ENCODE peak calls at places on chromosomes 4 and X, in six cellular contexts. One of them, this sample, is unnamed.

GRCh38 chr4:8552024-8552423 is 28.2 kb upstream of the GPR78 start:
- DNase-seq in neural crest cell: no peak
- DNase-seq in bronchial epithelial cell: no peak
- DNase-seq in lower leg skin: peak
- DNase-seq in B cell: no peak
- DNase-seq in tibial artery: no peak
- DNase-seq in this sample: no peak

GRCh38 chrX:65601530-65602281 is 65.7 kb upstream of the MSN start:
- DNase-seq in neural crest cell: no peak
- DNase-seq in bronchial epithelial cell: peak
- DNase-seq in lower leg skin: peak
- DNase-seq in B cell: peak
- DNase-seq in tibial artery: peak
- DNase-seq in this sample: peak

GRCh38 chrX:53969540-53969939 is 74.7 kb downstream of the PHF8 start:
- DNase-seq in neural crest cell: no peak
- DNase-seq in bronchial epithelial cell: no peak
- DNase-seq in lower leg skin: no peak
- DNase-seq in B cell: no peak
- DNase-seq in tibial artery: no peak
- DNase-seq in this sample: no peak

GRCh38 chrX:77426811-77427210 is 20.4 kb upstream of the FGF16 start:
- DNase-seq in neural crest cell: no peak
- DNase-seq in bronchial epithelial cell: peak
- DNase-seq in lower leg skin: no peak
- DNase-seq in B cell: no peak
- DNase-seq in tibial artery: no peak
- DNase-seq in this sample: no peak

GRCh38 chr4:85147481-85148076 is 181.1 kb upstream of the WDFY3 start:
- DNase-seq in neural crest cell: peak
- DNase-seq in bronchial epithelial cell: peak
- DNase-seq in lower leg skin: no peak
- DNase-seq in B cell: peak
- DNase-seq in tibial artery: peak
- DNase-seq in this sample: no peak

GRCh38 chrX:29903365-29903764 is 312.0 kb upstream of the MAGEB2 start:
- DNase-seq in neural crest cell: no peak
- DNase-seq in bronchial epithelial cell: no peak
- DNase-seq in lower leg skin: no peak
- DNase-seq in B cell: no peak
- DNase-seq in tibial artery: no peak
- DNase-seq in this sample: no peak

GRCh38 chr4:119290598-119290997 is 31.3 kb downstream of the FABP2 start:
- DNase-seq in neural crest cell: no peak
- DNase-seq in bronchial epithelial cell: no peak
- DNase-seq in lower leg skin: no peak
- DNase-seq in B cell: no peak
- DNase-seq in tibial artery: no peak
- DNase-seq in this sample: no peak

GRCh38 chr4:74111990-74112389 is 13.0 kb upstream of the CXCL2 start:
- DNase-seq in neural crest cell: no peak
- DNase-seq in bronchial epithelial cell: peak
- DNase-seq in lower leg skin: no peak
- DNase-seq in B cell: no peak
- DNase-seq in tibial artery: peak
- DNase-seq in this sample: no peak

GRCh38 chr4:98682719-98683118 is 24.3 kb upstream of the TSPAN5 start:
- DNase-seq in neural crest cell: no peak
- DNase-seq in bronchial epithelial cell: no peak
- DNase-seq in lower leg skin: no peak
- DNase-seq in B cell: no peak
- DNase-seq in tibial artery: no peak
- DNase-seq in this sample: no peak

GRCh38 chrX:74923942-74924448 is 1.3 kb downstream of the NEXMIF start:
- DNase-seq in neural crest cell: no peak
- DNase-seq in bronchial epithelial cell: no peak
- DNase-seq in lower leg skin: no peak
- DNase-seq in B cell: peak
- DNase-seq in tibial artery: no peak
- DNase-seq in this sample: no peak

GRCh38 chr4:63717384-63717783 is 691.9 kb downstream of the TECRL start:
- DNase-seq in neural crest cell: no peak
- DNase-seq in bronchial epithelial cell: peak
- DNase-seq in lower leg skin: no peak
- DNase-seq in B cell: no peak
- DNase-seq in tibial artery: no peak
- DNase-seq in this sample: no peak

GRCh38 chr4:61614256-61614655 is 414.1 kb downstream of the ADGRL3 start:
- DNase-seq in neural crest cell: no peak
- DNase-seq in bronchial epithelial cell: peak
- DNase-seq in lower leg skin: no peak
- DNase-seq in B cell: no peak
- DNase-seq in tibial artery: no peak
- DNase-seq in this sample: no peak

GRCh38 chrX:136708348-136708747 is 60.4 kb downstream of the CD40LG start:
- DNase-seq in neural crest cell: no peak
- DNase-seq in bronchial epithelial cell: peak
- DNase-seq in lower leg skin: no peak
- DNase-seq in B cell: no peak
- DNase-seq in tibial artery: no peak
- DNase-seq in this sample: no peak

GRCh38 chrX:136273986-136274385 is 22.8 kb upstream of the MAP7D3 start:
- DNase-seq in neural crest cell: no peak
- DNase-seq in bronchial epithelial cell: no peak
- DNase-seq in lower leg skin: no peak
- DNase-seq in B cell: no peak
- DNase-seq in tibial artery: no peak
- DNase-seq in this sample: no peak

GRCh38 chr4:85825937-85826678 is 351.2 kb downstream of the ARHGAP24 start:
- DNase-seq in neural crest cell: peak
- DNase-seq in bronchial epithelial cell: no peak
- DNase-seq in lower leg skin: no peak
- DNase-seq in B cell: no peak
- DNase-seq in tibial artery: peak
- DNase-seq in this sample: no peak

GRCh38 chr4:123250843-123251242 is 145.8 kb upstream of the SPRY1 start:
- DNase-seq in neural crest cell: no peak
- DNase-seq in bronchial epithelial cell: peak
- DNase-seq in lower leg skin: no peak
- DNase-seq in B cell: no peak
- DNase-seq in tibial artery: peak
- DNase-seq in this sample: no peak

DNA sequence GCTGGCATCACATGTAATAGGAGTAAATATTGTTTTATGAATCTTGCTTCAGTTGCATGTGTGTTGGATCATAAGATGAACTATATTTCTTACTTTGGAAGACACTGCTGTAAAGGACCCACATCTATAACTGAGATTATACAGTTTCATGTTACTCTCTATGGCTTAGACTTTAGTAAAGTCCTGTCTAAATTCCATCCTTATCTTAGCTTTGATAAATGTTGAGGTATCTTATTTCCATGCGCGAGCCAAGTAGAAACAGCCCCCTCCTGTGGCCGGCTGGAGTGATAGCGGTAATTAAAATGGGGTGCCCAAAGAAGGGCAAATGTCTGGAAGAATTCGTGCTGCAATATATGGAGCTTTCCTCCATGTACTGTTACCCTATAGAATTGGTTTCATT is 43.0 kb downstream of the CCDC158 start:
- DNase-seq in neural crest cell: peak
- DNase-seq in bronchial epithelial cell: peak
- DNase-seq in lower leg skin: no peak
- DNase-seq in B cell: peak
- DNase-seq in tibial artery: no peak
- DNase-seq in this sample: peak
- TF ChIP-seq CTCF in neural crest cell: peak
- TF ChIP-seq CTCF in bronchial epithelial cell: peak
- TF ChIP-seq CTCF in lower leg skin: no peak
- TF ChIP-seq CTCF in B cell: peak
- TF ChIP-seq CTCF in tibial artery: peak
- TF ChIP-seq CTCF in this sample: peak

GRCh38 chrX:47482512-47483309 is at the start of gene ZNF41:
- DNase-seq in neural crest cell: peak
- DNase-seq in bronchial epithelial cell: peak
- DNase-seq in lower leg skin: peak
- DNase-seq in B cell: peak
- DNase-seq in tibial artery: peak
- DNase-seq in this sample: peak

GRCh38 chrX:47482065-47482511 is 934 bp downstream of the ZNF41 start:
- DNase-seq in neural crest cell: no peak
- DNase-seq in bronchial epithelial cell: no peak
- DNase-seq in lower leg skin: no peak
- DNase-seq in B cell: no peak
- DNase-seq in tibial artery: no peak
- DNase-seq in this sample: no peak

GRCh38 chrX:47481160-47481559 is 1.9 kb downstream of the ZNF41 start:
- DNase-seq in neural crest cell: no peak
- DNase-seq in bronchial epithelial cell: no peak
- DNase-seq in lower leg skin: no peak
- DNase-seq in B cell: no peak
- DNase-seq in tibial artery: no peak
- DNase-seq in this sample: no peak

GRCh38 chrX:47484885-47485284 is 1.9 kb upstream of the ZNF41 start:
- DNase-seq in neural crest cell: no peak
- DNase-seq in bronchial epithelial cell: no peak
- DNase-seq in lower leg skin: no peak
- DNase-seq in B cell: peak
- DNase-seq in tibial artery: no peak
- DNase-seq in this sample: no peak

DNA sequence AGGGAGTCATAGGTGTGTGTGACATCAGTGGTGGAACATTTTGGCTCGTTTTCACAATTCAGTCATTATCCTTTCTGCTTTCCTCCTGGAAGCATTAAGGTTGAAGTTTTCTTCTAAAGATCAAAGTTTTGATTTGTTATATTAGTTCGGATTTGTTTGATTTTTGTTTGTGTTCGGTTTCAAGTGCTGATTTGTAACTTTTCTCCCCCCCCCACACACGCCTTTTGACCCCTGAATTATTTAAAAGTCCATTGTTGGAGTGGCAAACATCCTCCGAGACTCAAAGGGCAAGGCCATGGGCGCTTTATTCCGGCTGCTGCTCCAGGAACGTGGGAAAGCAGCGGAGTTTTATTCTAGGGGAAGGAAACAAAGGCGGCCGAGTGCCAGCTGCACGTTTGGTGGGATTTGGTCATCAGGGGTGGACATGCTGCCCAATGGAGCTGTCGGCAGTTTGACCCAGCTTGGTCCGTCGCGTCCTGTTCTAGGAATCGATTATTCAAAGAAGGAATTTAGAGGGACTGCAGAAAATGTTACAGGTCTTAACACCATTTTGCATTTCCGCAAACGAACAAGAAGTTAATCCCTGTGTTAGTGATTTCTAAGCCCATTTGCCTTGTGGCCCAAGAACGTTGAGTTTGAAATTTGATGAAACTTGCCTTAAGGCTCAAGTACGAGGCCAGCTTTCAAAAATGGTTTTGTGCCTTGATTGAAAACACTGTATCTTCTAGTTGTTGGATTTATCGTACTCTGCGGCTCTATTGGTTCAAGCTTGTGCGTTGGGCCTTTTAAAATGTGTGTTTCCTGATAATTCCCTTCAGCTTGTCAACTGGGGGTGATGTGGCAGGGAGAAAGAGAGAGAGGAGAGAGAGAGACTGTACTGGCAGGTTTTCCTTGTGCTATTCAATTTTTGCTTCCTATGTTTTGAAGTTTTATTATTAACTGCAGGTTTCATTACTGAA is 567 bp upstream of the ZNF41 start:
- DNase-seq in neural crest cell: peak
- DNase-seq in bronchial epithelial cell: no peak
- DNase-seq in lower leg skin: peak
- DNase-seq in B cell: no peak
- DNase-seq in tibial artery: peak
- DNase-seq in this sample: no peak
- TF ChIP-seq CTCF in neural crest cell: no peak
- TF ChIP-seq CTCF in bronchial epithelial cell: no peak
- TF ChIP-seq CTCF in lower leg skin: no peak
- TF ChIP-seq CTCF in B cell: no peak
- TF ChIP-seq CTCF in tibial artery: no peak
- TF ChIP-seq CTCF in this sample: no peak

DNA sequence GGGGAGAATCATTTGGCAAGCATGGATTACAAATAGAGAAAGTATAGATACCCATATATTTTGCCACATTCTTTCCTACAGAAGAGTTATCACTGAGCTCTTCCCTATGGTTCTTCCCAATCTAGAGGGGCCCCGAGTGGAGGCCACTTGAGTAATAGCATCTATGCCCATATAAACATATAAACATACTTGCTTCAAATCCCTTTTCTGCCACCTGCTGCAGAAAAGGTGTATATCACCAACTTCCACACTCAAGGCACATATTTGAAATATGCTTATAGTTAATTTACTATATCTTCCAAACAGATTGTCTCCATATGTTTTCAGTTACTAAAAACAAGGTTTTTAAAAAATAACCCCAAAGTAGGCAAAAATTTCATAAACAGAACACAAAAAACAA is 642.8 kb upstream of the DIPK2B start:
- DNase-seq in neural crest cell: no peak
- DNase-seq in bronchial epithelial cell: peak
- DNase-seq in lower leg skin: no peak
- DNase-seq in B cell: peak
- DNase-seq in tibial artery: no peak
- DNase-seq in this sample: no peak
- TF ChIP-seq CTCF in neural crest cell: no peak
- TF ChIP-seq CTCF in bronchial epithelial cell: peak
- TF ChIP-seq CTCF in lower leg skin: no peak
- TF ChIP-seq CTCF in B cell: peak
- TF ChIP-seq CTCF in tibial artery: no peak
- TF ChIP-seq CTCF in this sample: no peak

DNA sequence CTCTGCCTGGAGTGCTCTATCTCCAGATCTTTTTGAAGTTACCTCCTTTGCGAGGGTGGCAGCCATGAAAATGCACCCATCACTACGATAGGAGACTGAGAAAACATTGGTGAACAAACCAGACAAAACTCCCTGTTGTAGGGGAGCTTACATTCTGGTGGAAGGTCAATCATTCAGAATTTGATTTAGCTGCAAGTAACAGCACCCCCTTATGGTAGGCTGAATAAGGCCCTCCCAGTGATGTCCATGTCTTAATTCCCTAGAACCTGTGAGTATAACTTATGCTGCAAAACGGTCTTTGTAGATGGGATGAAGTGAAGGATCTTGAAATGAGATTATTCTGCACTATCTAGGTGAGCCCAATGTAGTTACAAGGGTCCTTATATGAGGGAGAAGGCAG is 5.6 kb upstream of the TEC start:
- DNase-seq in neural crest cell: no peak
- DNase-seq in bronchial epithelial cell: peak
- DNase-seq in lower leg skin: no peak
- DNase-seq in B cell: peak
- DNase-seq in tibial artery: no peak
- DNase-seq in this sample: no peak
- TF ChIP-seq CTCF in neural crest cell: peak
- TF ChIP-seq CTCF in bronchial epithelial cell: peak
- TF ChIP-seq CTCF in lower leg skin: no peak
- TF ChIP-seq CTCF in B cell: peak
- TF ChIP-seq CTCF in tibial artery: peak
- TF ChIP-seq CTCF in this sample: peak

GRCh38 chrX:131854586-131854985 is 168.5 kb upstream of the STK26 start:
- DNase-seq in neural crest cell: no peak
- DNase-seq in bronchial epithelial cell: peak
- DNase-seq in lower leg skin: no peak
- DNase-seq in B cell: peak
- DNase-seq in tibial artery: no peak
- DNase-seq in this sample: no peak
- TF ChIP-seq CTCF in neural crest cell: peak
- TF ChIP-seq CTCF in bronchial epithelial cell: peak
- TF ChIP-seq CTCF in lower leg skin: no peak
- TF ChIP-seq CTCF in B cell: peak
- TF ChIP-seq CTCF in tibial artery: no peak
- TF ChIP-seq CTCF in this sample: peak